ENCODE peak calls at places on chromosomes 13 and 19, in four cellular contexts. F, X, R and Q are unnamed samples.

GRCh38 chr13:36979361-36980040 is 19.6 kb downstream of the ALG5 start:
- DNase-seq in X (no peak), F (no peak), R (no peak), Q (no peak)

GRCh38 chr19:7618771-7619510 is 10.4 kb downstream of the XAB2 start:
- DNase-seq in X (no peak), F (no peak), R (no peak), Q (no peak)

GRCh38 chr19:46975918-46976782 is 43.5 kb upstream of the NPAS1 start:
- DNase-seq in X (no peak), R (no peak), F (peak; percentile 70), Q (peak; percentile 58)

GRCh38 chr19:3471954-3472655 is 8.2 kb downstream of the SMIM24 start:
- DNase-seq in F (no peak), X (peak; percentile 77), R (no peak), Q (no peak)

GRCh38 chr19:15551183-15552004 is 43.1 kb downstream of the CYP4F22 start:
- DNase-seq in F (peak; percentile 38), R (no peak), X (peak; percentile 92), Q (peak; percentile 47)

GRCh38 chr13:99282264-99283231 is 24.4 kb upstream of the GPR18 start:
- DNase-seq in F (no peak), X (no peak), R (no peak), Q (no peak)

GRCh38 chr13:98741741-98742435 is 10.6 kb downstream of the SLC15A1 start:
- DNase-seq in R (no peak), X (no peak), F (no peak), Q (no peak)

GRCh38 chr13:21039097-21039800 is 22.1 kb downstream of the LATS2 start:
- DNase-seq in F (no peak), X (no peak), R (no peak), Q (no peak)

GRCh38 chr19:43784251-43784980 is 3.6 kb upstream of the KCNN4 start:
- DNase-seq in X (peak; percentile 78), F (no peak), R (no peak), Q (peak; percentile 89)

GRCh38 chr13:95710313-95710712 is 33.4 kb downstream of the DNAJC3 start:
- DNase-seq in X (no peak), F (no peak), R (no peak), Q (no peak)

GRCh38 chr19:18193388-18194207 is 580 bp downstream of the MPV17L2 start:
- DNase-seq in X (peak; percentile 56), R (no peak), F (no peak), Q (no peak)

GRCh38 chr19:4695224-4695731 is 25.1 kb upstream of the MYDGF start:
- DNase-seq in X (no peak), F (no peak), R (no peak), Q (no peak)

GRCh38 chr19:40585677-40586422 is 9.2 kb downstream of the SHKBP1 start:
- DNase-seq in R (no peak), F (no peak), X (no peak), Q (peak; percentile 97)

GRCh38 chr19:3397266-3398022 is 31.1 kb downstream of the NFIC start:
- DNase-seq in R (no peak), X (peak; percentile 45), F (peak; percentile 90), Q (peak; percentile 79)

GRCh38 chr13:28204043-28204442 is 65.7 kb downstream of the PAN3 start:
- DNase-seq in F (peak; percentile 32), R (no peak), X (no peak), Q (no peak)

GRCh38 chr13:58963321-58963720 is 1200.4 kb downstream of the DIAPH3 start:
- DNase-seq in X (no peak), R (no peak), F (no peak), Q (no peak)

GRCh38 chr19:13143135-13143534 is 7.0 kb downstream of the STX10 start:
- DNase-seq in R (no peak), X (no peak), F (peak; percentile 51), Q (peak; percentile 74)

GRCh38 chr13:106566682-106567420 is 1.1 kb downstream of the ARGLU1 start:
- DNase-seq in R (no peak), F (peak; percentile 32), X (no peak), Q (peak; percentile 55)

GRCh38 chr13:97849305-97849704 is 104.2 kb upstream of the IPO5 start:
- DNase-seq in X (peak; percentile 17), F (peak; percentile 36), R (peak; percentile 8), Q (peak; percentile 13)

GRCh38 chr19:50432221-50432626 is 468 bp upstream of the MYBPC2 start:
- DNase-seq in F (no peak), R (no peak), X (no peak), Q (no peak)

GRCh38 chr13:43694265-43694664 is 92.5 kb downstream of the ENOX1 start:
- DNase-seq in X (no peak), F (no peak), R (no peak), Q (no peak)

GRCh38 chr13:73542446-73542845 is 483.6 kb downstream of the KLF5 start:
- DNase-seq in F (no peak), R (no peak), X (no peak), Q (no peak)

GRCh38 chr13:86188170-86188569 is 389.0 kb upstream of the SLITRK6 start:
- DNase-seq in X (no peak), R (no peak), F (no peak), Q (no peak)

GRCh38 chr19:50835785-50836542 is 2.6 kb upstream of the KLK15 start:
- DNase-seq in F (peak; percentile 38), X (peak; percentile 96), R (peak; percentile 26), Q (peak; percentile 83)

GRCh38 chr13:66661336-66661735 is 568.8 kb downstream of the PCDH9 start:
- DNase-seq in F (no peak), R (no peak), X (no peak), Q (no peak)

GRCh38 chr13:44876782-44877324 is 112.4 kb downstream of the NUFIP1 start:
- DNase-seq in R (no peak), F (no peak), X (peak; percentile 48), Q (no peak)
- TF ChIP-seq POLR2AphosphoS2 in R (no peak), F (no peak), X (no peak), Q (no peak)

DNA sequence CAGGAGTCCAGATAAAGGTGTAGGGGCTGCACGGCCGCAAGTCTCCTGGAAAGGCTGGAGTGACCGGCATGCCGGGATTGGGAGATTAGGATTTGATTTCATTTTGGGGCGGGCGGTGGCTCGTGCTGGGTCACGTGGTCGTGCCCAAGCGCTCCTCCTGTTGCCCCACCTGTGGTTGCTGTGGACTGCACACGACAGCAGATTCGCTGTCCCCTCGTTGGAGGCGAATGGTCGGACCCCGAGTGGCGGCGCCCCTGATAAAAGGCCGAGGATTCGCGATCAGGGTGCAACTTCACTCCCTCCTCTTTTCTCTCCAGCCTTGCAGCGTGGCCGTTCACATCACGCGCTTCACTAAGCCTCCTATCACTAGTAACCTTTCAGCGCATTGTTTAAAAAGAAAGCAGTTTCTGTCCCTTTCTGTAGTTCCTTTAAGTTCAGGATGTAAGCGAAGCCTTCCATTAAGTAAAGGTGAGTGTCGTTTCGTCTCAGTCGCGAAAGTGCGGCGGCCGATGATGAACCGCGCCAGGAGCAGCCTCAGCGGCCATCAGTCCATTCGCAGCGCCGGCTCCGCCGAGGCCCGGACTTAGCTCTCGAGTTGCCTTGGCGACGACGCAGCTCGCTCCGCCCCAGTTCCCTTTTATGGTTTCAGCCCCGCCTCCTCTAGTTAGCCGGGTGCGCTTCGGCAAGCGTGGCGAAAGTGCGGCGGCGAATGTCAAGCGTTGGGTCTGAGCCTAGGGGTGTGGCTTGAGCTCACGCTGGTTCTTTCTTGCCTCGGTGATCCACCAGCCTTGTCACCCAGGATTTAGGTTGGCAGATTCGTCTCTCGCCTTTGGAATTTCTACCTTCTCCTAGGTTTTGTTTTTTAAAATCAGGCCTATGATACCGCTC is 1.7 kb upstream of the PPP1R37 start:
- DNase-seq in R (peak; percentile 89), F (no peak), X (peak; percentile 68), Q (peak; percentile 100)
- TF ChIP-seq EP300 in R (no peak), F (no peak), X (peak; percentile 94), Q (no peak)

GRCh38 chr13:109974354-109974753 is 188.0 kb upstream of the IRS2 start:
- DNase-seq in X (no peak), R (no peak), F (no peak), Q (no peak)
- TF ChIP-seq POLR2AphosphoS2 in X (no peak), R (no peak), F (no peak), Q (no peak)

DNA sequence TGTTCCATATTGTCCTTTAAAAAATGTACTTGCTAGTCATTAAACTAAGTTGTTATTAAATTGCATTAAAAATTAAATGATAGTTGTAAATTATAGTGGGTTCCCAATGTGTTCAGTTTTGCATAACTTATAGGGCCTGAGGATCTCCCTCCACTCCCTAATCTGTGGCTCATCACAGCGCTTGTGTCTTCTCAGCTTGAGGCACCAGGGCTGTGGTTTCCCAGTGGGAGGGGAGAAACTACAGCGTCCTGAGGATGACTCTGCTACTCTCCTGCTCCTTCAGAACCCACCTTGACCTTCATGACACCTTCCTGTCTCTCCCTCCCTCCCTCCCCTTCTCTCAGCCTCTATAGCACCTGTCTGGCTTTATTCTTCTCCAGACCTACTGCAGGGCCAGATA is 1.4 kb downstream of the SGCG start:
- DNase-seq in F (no peak), X (no peak), R (no peak), Q (no peak)
- TF ChIP-seq EP300 in F (no peak), X (no peak), R (no peak), Q (no peak)

DNA sequence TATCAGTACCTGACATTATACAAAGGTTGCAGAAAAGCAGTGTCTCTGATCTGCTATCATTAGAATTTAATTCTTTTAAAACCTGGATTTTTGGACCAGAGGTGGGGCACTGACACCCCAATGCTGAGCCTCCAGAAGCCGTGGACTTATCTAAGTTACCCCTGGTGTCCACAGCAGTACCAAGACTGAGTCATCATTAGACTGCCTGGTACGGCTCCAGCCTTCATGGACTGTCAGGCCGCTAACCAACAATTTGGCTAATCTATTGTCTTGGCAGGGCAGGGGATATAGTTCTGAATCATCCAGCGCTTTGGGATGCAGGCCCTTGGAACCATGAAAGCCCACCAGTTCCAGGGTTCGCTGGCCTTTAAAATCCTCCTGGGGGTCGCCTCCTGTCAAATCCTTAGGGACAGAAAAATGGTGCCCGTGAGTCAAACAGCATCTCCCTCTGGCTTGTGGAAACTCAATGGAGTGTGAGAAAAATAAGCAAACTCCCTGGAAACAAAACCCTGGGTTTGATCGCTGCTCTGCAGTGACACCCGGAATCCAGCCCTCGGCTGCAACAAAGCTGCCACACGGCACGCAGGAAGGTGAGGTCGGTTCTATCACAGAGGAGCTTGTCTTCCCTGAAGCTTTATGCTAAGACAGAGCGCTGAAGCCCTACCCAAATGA is 78.2 kb downstream of the TSHZ3 start:
- DNase-seq in R (no peak), X (no peak), F (no peak), Q (no peak)
- TF ChIP-seq POLR2AphosphoS2 in R (no peak), X (no peak), F (no peak), Q (no peak)

GRCh38 chr13:70994204-70994603 is 872.8 kb downstream of the DACH1 start:
- DNase-seq in F (no peak), X (no peak), R (no peak), Q (no peak)
- TF ChIP-seq EP300 in F (no peak), X (no peak), R (no peak), Q (no peak)

DNA sequence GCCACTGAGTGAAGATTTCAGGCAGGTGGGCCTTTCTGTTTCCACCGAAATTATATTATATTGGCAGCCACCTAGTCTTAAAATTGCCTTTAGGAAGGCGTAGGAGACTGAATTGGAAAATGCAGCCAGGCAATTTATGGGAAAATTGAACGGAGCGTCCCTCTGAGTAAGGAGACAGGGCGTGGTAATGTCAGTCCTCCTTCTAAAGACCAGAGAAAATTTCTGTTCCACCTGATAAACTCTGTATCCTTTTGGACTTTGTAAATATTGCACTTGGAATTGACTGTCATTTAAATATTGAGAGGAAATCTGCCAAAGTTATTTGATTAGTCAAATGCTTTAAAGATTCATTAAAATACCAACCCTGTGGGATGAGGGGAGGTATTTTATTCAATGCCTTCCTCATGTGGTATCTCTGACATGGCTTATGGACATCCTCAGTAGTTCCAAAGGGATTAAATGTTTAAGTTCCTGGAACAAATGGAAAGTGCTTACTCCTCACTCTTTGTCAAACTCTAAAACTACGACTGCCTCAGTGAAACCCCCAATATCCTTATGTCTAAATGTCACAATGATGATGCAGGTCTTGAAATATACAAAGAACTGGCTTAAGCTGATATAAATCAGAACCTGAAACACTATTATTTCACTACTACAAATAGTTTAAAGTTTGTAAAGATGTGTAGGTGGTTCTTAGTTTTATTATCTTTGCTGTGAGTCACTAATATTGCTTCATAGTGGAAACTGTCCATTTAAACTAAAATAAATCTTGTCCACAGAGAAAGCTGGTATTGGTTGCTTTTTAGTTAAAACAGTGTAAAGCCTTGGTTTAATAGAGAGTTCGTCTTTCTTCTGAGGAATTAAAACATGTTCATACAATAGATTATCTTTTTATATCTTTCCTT is 203.2 kb downstream of the FGF14 start:
- DNase-seq in X (no peak), F (no peak), R (no peak), Q (no peak)
- TF ChIP-seq POLR2AphosphoS2 in X (no peak), F (no peak), R (no peak), Q (no peak)